ENCODE peak calls at places on chromosomes 13 and 19, in four cellular contexts. M is WTC11, W is NCI-H774, T is T-cell. L is an unnamed sample.

GRCh38 chr19:37953576-37954303 is 46.7 kb downstream of the SIPA1L3 start:
- DNase-seq in T (no peak), M (no peak), W (no peak), L (no peak)

GRCh38 chr13:113932060-113932459 is 41.8 kb downstream of the C13orf46 start:
- DNase-seq in T (no peak), W (no peak), M (no peak), L (no peak)

GRCh38 chr19:6820237-6820636 is 47.7 kb downstream of the VAV1 start:
- DNase-seq in W (no peak), T (no peak), M (no peak), L (no peak)

GRCh38 chr13:73248711-73249580 is 190.1 kb downstream of the KLF5 start:
- DNase-seq in M (no peak), W (no peak), T (no peak), L (no peak)

GRCh38 chr13:31012285-31013024 is 80.0 kb downstream of the TEX26 start:
- DNase-seq in W (no peak), M (no peak), T (no peak), L (peak)

GRCh38 chr19:23283925-23284324 is 33.7 kb upstream of the ZNF724 start:
- DNase-seq in M (peak), T (peak), W (no peak), L (peak)

GRCh38 chr19:3782330-3782729 is 3.9 kb downstream of the MATK start:
- DNase-seq in T (no peak), M (no peak), W (no peak), L (no peak)

GRCh38 chr19:47377208-47377701 is 28.1 kb downstream of the DHX34 start:
- DNase-seq in W (no peak), T (no peak), M (no peak), L (peak)

GRCh38 chr19:50551713-50552187 is 16.5 kb downstream of the LRRC4B start:
- DNase-seq in T (no peak), W (no peak), M (no peak), L (no peak)

GRCh38 chr19:4172861-4173473 is 9.4 kb downstream of the SIRT6 start:
- DNase-seq in W (no peak), T (peak), M (peak), L (peak)

GRCh38 chr13:112905619-112905989 is 63.4 kb upstream of the MCF2L start:
- DNase-seq in M (no peak), T (no peak), W (no peak), L (no peak)

GRCh38 chr13:25973085-25973484 is 78.7 kb downstream of the SHISA2 start:
- DNase-seq in W (no peak), M (no peak), T (no peak), L (no peak)

GRCh38 chr19:49106648-49107135 is 7.5 kb upstream of the LIN7B start:
- DNase-seq in W (peak), M (peak), T (peak), L (peak)

GRCh38 chr19:33376423-33376822 is 2.9 kb downstream of the CEBPG start:
- DNase-seq in W (no peak), T (no peak), M (no peak), L (no peak)

GRCh38 chr13:40433577-40433976 is 232.9 kb downstream of the FOXO1 start:
- DNase-seq in T (peak), M (no peak), W (no peak), L (no peak)

GRCh38 chr19:3899531-3900294 is 19.2 kb downstream of the ATCAY start:
- DNase-seq in T (no peak), W (no peak), M (no peak), L (no peak)

GRCh38 chr19:30297969-30298368 is 74.2 kb upstream of the ZNF536 start:
- DNase-seq in W (no peak), M (no peak), T (no peak), L (no peak)

GRCh38 chr13:51978836-51979556 is 32.3 kb downstream of the ATP7B start:
- DNase-seq in T (no peak), W (no peak), M (no peak), L (no peak)

GRCh38 chr13:105974380-105974779 is 561.1 kb downstream of the EFNB2 start:
- DNase-seq in T (no peak), W (no peak), M (no peak), L (no peak)

GRCh38 chr13:52852444-52852843 is 4.0 kb upstream of the PCDH8 start:
- DNase-seq in W (peak), T (no peak), M (no peak), L (peak)

GRCh38 chr19:38433268-38433733 is at the start of gene RYR1:
- DNase-seq in W (no peak), T (peak), M (peak), L (no peak)

L was measured in COR-L47.